ENCODE peak calls at places on chromosomes 2 and 18, in four cellular contexts. A is spleen, S is brain microvascular endothelial cell, D is upper lobe of right lung. O is an unnamed sample.

GRCh38 chr2:85648619-85649018 is 19.4 kb downstream of the SFTPB start:
- DNase-seq in A (no peak), S (peak), D (no peak), O (peak)

GRCh38 chr2:206585335-206585734 is 57.0 kb upstream of the FAM237A start:
- DNase-seq in A (no peak), S (peak), D (no peak), O (peak)

GRCh38 chr18:70422061-70422965 is 133.5 kb downstream of the SOCS6 start:
- DNase-seq in A (no peak), S (peak), D (peak), O (peak)

GRCh38 chr2:15695582-15696330 is 104.1 kb downstream of the DDX1 start:
- DNase-seq in A (no peak), S (no peak), D (no peak), O (no peak)

GRCh38 chr18:8947576-8947975 is 154.9 kb upstream of the NDUFV2 start:
- DNase-seq in A (no peak), S (no peak), D (no peak), O (peak)

GRCh38 chr2:45128580-45128997 is 119.3 kb upstream of the SIX2 start:
- DNase-seq in A (no peak), S (peak), D (no peak), O (peak)

GRCh38 chr2:65024149-65024829 is 31.9 kb upstream of the CEP68 start:
- DNase-seq in A (no peak), S (peak), D (no peak), O (peak)

GRCh38 chr2:174965992-174966789 is 39.0 kb downstream of the CHN1 start:
- DNase-seq in A (no peak), S (no peak), D (no peak), O (peak)

GRCh38 chr2:37625781-37626548 is 45.5 kb downstream of the CDC42EP3 start:
- DNase-seq in A (peak), S (no peak), D (no peak), O (no peak)

GRCh38 chr18:37985126-37985525 is 419.5 kb upstream of the CELF4 start:
- DNase-seq in A (no peak), S (no peak), D (no peak), O (no peak)

GRCh38 chr2:215998636-215999035 is 14.7 kb downstream of the MREG start:
- DNase-seq in A (no peak), S (no peak), D (no peak), O (no peak)

GRCh38 chr2:200786423-200786822 is 25.3 kb upstream of the BZW1 start:
- DNase-seq in A (no peak), S (no peak), D (no peak), O (no peak)

GRCh38 chr2:51734115-51734514 is 702.2 kb upstream of the NRXN1 start:
- DNase-seq in A (no peak), S (no peak), D (no peak), O (no peak)

GRCh38 chr2:43609304-43609883 is 13.6 kb upstream of the THADA start:
- DNase-seq in A (no peak), S (peak), D (no peak), O (peak)

GRCh38 chr2:147679664-147680502 is 164.9 kb upstream of the ACVR2A start:
- DNase-seq in A (no peak), S (no peak), D (no peak), O (no peak)

GRCh38 chr18:67590571-67591141 is 74.1 kb upstream of the DSEL start:
- DNase-seq in A (no peak), S (peak), D (no peak), O (no peak)

GRCh38 chr2:17916584-17916983 is 38.1 kb downstream of the KCNS3 start:
- DNase-seq in A (no peak), S (no peak), D (no peak), O (no peak)

GRCh38 chr2:126802316-126802715 is 96.4 kb upstream of the TEX51 start:
- DNase-seq in A (no peak), S (no peak), D (peak), O (no peak)

GRCh38 chr2:25331686-25332365 is 9.9 kb downstream of the DNMT3A start:
- DNase-seq in A (peak), S (no peak), D (no peak), O (no peak)

GRCh38 chr18:35041752-35042379 is 653 bp downstream of the MAPRE2 start:
- DNase-seq in A (no peak), S (no peak), D (no peak), O (no peak)

GRCh38 chr2:9141379-9141667 is 65.3 kb upstream of the ASAP2 start:
- DNase-seq in A (no peak), S (no peak), D (no peak), O (no peak)

GRCh38 chr2:144230452-144231085 is 289.4 kb downstream of the ZEB2 start:
- DNase-seq in A (no peak), S (peak), D (no peak), O (no peak)

GRCh38 chr2:56474412-56475158 is 290.8 kb downstream of the CCDC85A start:
- DNase-seq in A (no peak), S (no peak), D (no peak), O (peak)

GRCh38 chr18:21361297-21361880 is 119.4 kb downstream of the GREB1L start:
- DNase-seq in A (no peak), S (no peak), D (no peak), O (no peak)

GRCh38 chr18:48428494-48429177 is 19.5 kb upstream of the ZBTB7C start:
- DNase-seq in A (no peak), S (no peak), D (no peak), O (no peak)

GRCh38 chr2:42917374-42918017 is 125.1 kb upstream of the HAAO start:
- DNase-seq in A (no peak), S (peak), D (peak), O (no peak)

GRCh38 chr2:189260361-189260761 is 80.8 kb upstream of the COL5A2 start:
- DNase-seq in A (no peak), S (no peak), D (no peak), O (peak)

GRCh38 chr2:237697586-237698337 is 70.4 kb downstream of the LRRFIP1 start:
- DNase-seq in A (peak), S (no peak), D (peak), O (no peak)

GRCh38 chr2:11343626-11344341 is 652 bp downstream of the ROCK2 start:
- DNase-seq in A (peak), S (peak), D (peak), O (no peak)

GRCh38 chr2:105782123-105782522 is 37.4 kb downstream of the NCK2 start:
- DNase-seq in A (no peak), S (no peak), D (no peak), O (no peak)

GRCh38 chr2:131389657-131390056 is 25.7 kb upstream of the RAB6D start:
- DNase-seq in A (no peak), S (no peak), D (no peak), O (no peak)

GRCh38 chr2:131394147-131394931 is 30.4 kb upstream of the RAB6D start:
- DNase-seq in A (no peak), S (no peak), D (no peak), O (no peak)
- H3K4me3 ChIP-seq in A (no peak), S (peak), D (no peak), O (no peak)

GRCh38 chr2:222058830-222059229 is 240.0 kb downstream of the PAX3 start:
- DNase-seq in A (no peak), S (no peak), D (no peak), O (peak)

GRCh38 chr2:222054813-222055212 is 244.0 kb downstream of the PAX3 start:
- DNase-seq in A (no peak), S (no peak), D (no peak), O (no peak)

GRCh38 chr2:222055328-222055727 is 243.5 kb downstream of the PAX3 start:
- DNase-seq in A (no peak), S (no peak), D (no peak), O (no peak)

GRCh38 chr2:222052934-222053367 is 245.8 kb downstream of the PAX3 start:
- DNase-seq in A (no peak), S (no peak), D (no peak), O (no peak)

DNA sequence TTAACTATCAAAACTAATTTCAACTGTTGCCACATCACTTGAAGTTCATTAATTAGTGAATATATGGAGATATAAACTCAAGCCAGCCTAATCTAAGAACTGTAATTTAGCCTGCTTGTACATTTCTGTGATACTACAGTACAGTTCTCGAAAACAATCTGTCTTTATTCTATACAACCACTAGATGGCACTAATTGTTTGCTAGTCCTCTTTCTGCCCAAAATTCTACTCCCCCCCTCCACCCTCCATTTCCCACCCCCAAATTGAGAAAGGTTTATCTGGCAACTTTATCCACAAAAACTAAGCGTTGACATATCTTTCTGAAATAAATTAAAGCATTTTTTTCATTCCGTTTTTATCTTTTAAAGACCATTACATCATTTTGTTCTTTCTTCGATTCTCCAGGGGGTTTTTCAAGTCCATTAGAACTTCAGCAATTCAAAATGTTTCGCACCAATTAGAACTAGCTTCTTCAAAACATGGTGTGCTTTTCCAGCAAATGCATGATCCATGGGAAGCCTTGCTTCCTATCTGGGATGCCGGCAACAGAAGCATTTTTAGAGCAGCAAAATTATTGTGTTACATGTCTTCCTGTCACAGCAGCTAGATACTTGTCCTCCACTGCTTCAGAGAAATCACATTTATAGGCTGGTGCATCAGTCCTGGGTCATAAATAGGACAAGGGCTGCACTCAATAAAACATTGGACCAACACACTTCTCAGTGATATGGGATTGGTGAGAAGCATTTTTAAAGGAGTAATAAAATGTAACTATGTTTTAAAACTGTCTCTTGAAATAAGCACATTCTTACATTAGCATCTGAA is 241.3 kb downstream of the PAX3 start:
- DNase-seq in A (no peak), S (no peak), D (no peak), O (no peak)
- TF ChIP-seq CTCF in A (peak), S (peak), D (peak), O (peak)

GRCh38 chr18:12851709-12852108 is 32.3 kb downstream of the PTPN2 start:
- DNase-seq in A (no peak), S (no peak), D (no peak), O (no peak)
- H3K4me3 ChIP-seq in A (no peak), S (no peak), D (no peak), O (no peak)

DNA sequence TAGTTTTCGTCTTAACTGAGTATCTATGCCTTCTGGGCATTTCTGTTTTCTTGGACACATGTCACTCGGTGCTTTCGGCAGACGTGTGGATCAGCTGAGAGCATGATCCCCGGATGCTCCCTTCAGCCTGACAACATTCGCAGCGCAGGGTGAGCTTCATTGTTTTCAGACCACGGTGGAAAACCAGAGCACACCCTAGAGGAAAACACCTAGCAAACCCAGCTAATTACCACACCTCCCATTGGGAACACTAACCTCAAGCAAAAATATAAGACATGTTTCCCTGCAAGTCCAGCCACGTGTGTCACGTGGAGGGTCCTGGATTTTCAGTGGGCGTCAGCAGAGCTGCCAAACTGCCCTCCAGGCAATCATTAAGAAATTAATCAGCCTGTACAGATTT is 31.0 kb downstream of the ANKRD29 start:
- DNase-seq in A (no peak), S (no peak), D (no peak), O (no peak)
- TF ChIP-seq CTCF in A (no peak), S (no peak), D (no peak), O (no peak)

O was measured in astrocyte of the cerebellum.